ENCODE peak calls at places on chromosomes 16 and 17, in seven cellular contexts. Y is HTR-8/SVneo; K is frontal cortex; U is kidney epithelial cell; N is fibroblast of mammary gland; J is stimulated activated CD8-positive, alpha-beta memory T cell treated with anti-CD3 and anti-CD28 coated beads, Interleukin-15, amount 100 ng/mL, for 24 hours; P is T47D. L is an unnamed sample.

GRCh38 chr16:12130691-12131302 is 154.3 kb downstream of the SNX29 start:
- DNase-seq in U (no peak), P (no peak), Y (no peak), J (no peak), K (no peak), N (no peak), L (no peak)

GRCh38 chr17:11245187-11245586 is 4.2 kb downstream of the SHISA6 start:
- DNase-seq in K (no peak), Y (no peak), J (no peak), U (no peak), P (no peak), N (no peak), L (no peak)

GRCh38 chr17:21164226-21165019 is 37.7 kb downstream of the DHRS7B start:
- DNase-seq in N (no peak), P (peak; percentile 28), U (no peak), J (no peak), Y (no peak), K (no peak), L (no peak)

GRCh38 chr16:11072420-11073153 is 128.2 kb downstream of the CLEC16A start:
- DNase-seq in U (no peak), N (peak; percentile 30), P (no peak), K (no peak), Y (no peak), J (no peak), L (no peak)

GRCh38 chr17:62705116-62705515 is 77.6 kb downstream of the MRC2 start:
- DNase-seq in J (no peak), Y (no peak), P (no peak), U (no peak), N (no peak), K (no peak), L (no peak)

GRCh38 chr17:73189417-73190099 is 3.3 kb upstream of the COG1 start:
- DNase-seq in Y (peak; percentile 86), U (peak; percentile 38), K (peak; percentile 69), N (peak; percentile 51), P (peak; percentile 93), J (no peak), L (peak; percentile 38)

GRCh38 chr16:67278773-67279295 is 498 bp upstream of the PLEKHG4 start:
- DNase-seq in P (peak; percentile 30), N (peak; percentile 25), U (no peak), K (peak; percentile 56), Y (no peak), J (no peak), L (peak; percentile 42)

GRCh38 chr17:50188521-50189395 is 12.7 kb downstream of the COL1A1 start:
- DNase-seq in J (no peak), Y (no peak), N (peak; percentile 39), K (no peak), U (no peak), P (no peak), L (no peak)

GRCh38 chr17:41392278-41392677 is 5.1 kb downstream of the KRT31 start:
- DNase-seq in K (no peak), Y (no peak), P (no peak), J (no peak), U (no peak), N (peak; percentile 70), L (no peak)

GRCh38 chr17:10295728-10296343 is 77.0 kb downstream of the MYH13 start:
- DNase-seq in N (peak; percentile 69), Y (peak; percentile 69), P (peak; percentile 73), J (no peak), K (peak; percentile 48), U (peak; percentile 12), L (peak; percentile 75)

GRCh38 chr17:3754458-3755334 is 31.0 kb downstream of the HASPIN start:
- DNase-seq in J (no peak), P (peak; percentile 98), N (peak; percentile 25), Y (no peak), U (no peak), K (no peak), L (peak; percentile 68)

GRCh38 chr16:85927938-85928337 is 29.0 kb downstream of the IRF8 start:
- DNase-seq in J (no peak), U (no peak), Y (no peak), K (no peak), N (no peak), P (no peak), L (no peak)

GRCh38 chr16:22898874-22899348 is 84.9 kb downstream of the HS3ST2 start:
- DNase-seq in K (peak; percentile 45), U (peak; percentile 29), J (peak; percentile 13), P (peak; percentile 71), Y (no peak), N (peak; percentile 68), L (peak; percentile 66)

GRCh38 chr16:86856946-86857586 is 278.7 kb downstream of the FOXL1 start:
- DNase-seq in J (no peak), N (no peak), Y (no peak), U (no peak), P (no peak), K (no peak), L (no peak)

GRCh38 chr16:76614255-76614654 is 337.1 kb downstream of the CNTNAP4 start:
- DNase-seq in P (no peak), Y (no peak), K (peak; percentile 7), N (no peak), J (no peak), U (no peak), L (no peak)

GRCh38 chr17:76154935-76155845 is 14.1 kb upstream of the FOXJ1 start:
- DNase-seq in U (no peak), N (no peak), Y (no peak), J (no peak), K (no peak), P (no peak), L (no peak)

GRCh38 chr17:2897605-2898004 is 101.4 kb downstream of the RAP1GAP2 start:
- DNase-seq in N (no peak), K (no peak), U (no peak), P (no peak), J (no peak), Y (no peak), L (no peak)

GRCh38 chr17:8905256-8905778 is 37.8 kb upstream of the PIK3R6 start:
- DNase-seq in P (no peak), K (no peak), Y (no peak), J (no peak), N (no peak), U (no peak), L (no peak)

GRCh38 chr16:14350626-14351025 is 279.4 kb downstream of the PARN start:
- DNase-seq in Y (no peak), K (no peak), J (no peak), P (no peak), N (no peak), U (no peak), L (no peak)

GRCh38 chr16:86018487-86018886 is 119.5 kb downstream of the IRF8 start:
- DNase-seq in J (no peak), U (no peak), N (peak; percentile 8), P (no peak), K (no peak), Y (no peak), L (peak; percentile 35)

GRCh38 chr17:40561871-40562611 is 3.2 kb downstream of the CCR7 start:
- DNase-seq in P (peak; percentile 61), U (no peak), Y (no peak), N (no peak), J (no peak), K (no peak), L (peak; percentile 92)

GRCh38 chr17:76166168-76166567 is 25.1 kb upstream of the FOXJ1 start:
- DNase-seq in K (peak; percentile 63), J (no peak), U (no peak), N (peak; percentile 68), P (no peak), Y (no peak), L (no peak)

GRCh38 chr16:71737501-71737900 is 13.0 kb upstream of the PHLPP2 start:
- DNase-seq in Y (no peak), P (no peak), J (no peak), N (no peak), K (no peak), U (no peak), L (no peak)

GRCh38 chr16:86609115-86609514 is 30.8 kb downstream of the FOXL1 start:
- DNase-seq in N (peak; percentile 64), J (no peak), Y (peak; percentile 86), U (peak; percentile 77), K (no peak), P (no peak), L (no peak)

GRCh38 chr16:84751947-84752346 is 52.1 kb downstream of the USP10 start:
- DNase-seq in U (no peak), P (no peak), Y (no peak), N (peak; percentile 61), J (no peak), K (no peak), L (peak; percentile 86)

GRCh38 chr16:31569360-31569717 is 41.6 kb downstream of the AHSP start:
- DNase-seq in N (no peak), P (no peak), Y (no peak), U (no peak), J (no peak), K (no peak), L (no peak)

GRCh38 chr17:1029196-1029911 is 32.4 kb downstream of the TIMM22 start:
- DNase-seq in P (no peak), Y (no peak), J (no peak), U (peak; percentile 28), N (peak; percentile 75), K (no peak), L (no peak)

GRCh38 chr17:18961634-18962493 is 9.9 kb downstream of the SLC5A10 start:
- DNase-seq in K (no peak), U (no peak), N (peak; percentile 15), P (no peak), J (no peak), Y (no peak), L (peak; percentile 73)

GRCh38 chr17:77942111-77942988 is 16.2 kb upstream of the TNRC6C start:
- DNase-seq in Y (no peak), N (no peak), J (no peak), P (no peak), U (no peak), K (peak; percentile 60), L (no peak)

GRCh38 chr17:48505788-48506187 is 25.0 kb downstream of the HOXB1 start:
- DNase-seq in N (peak; percentile 93), Y (peak; percentile 83), K (no peak), J (no peak), U (peak; percentile 83), P (peak; percentile 87), L (peak; percentile 92)

GRCh38 chr16:31186930-31187807 is 7.2 kb downstream of the FUS start:
- DNase-seq in P (no peak), U (no peak), Y (no peak), N (no peak), K (no peak), J (no peak), L (no peak)

GRCh38 chr17:82844796-82845162 is 5.0 kb upstream of the ZNF750 start:
- DNase-seq in Y (no peak), K (no peak), N (no peak), J (no peak), P (no peak), U (no peak), L (no peak)

GRCh38 chr17:10224592-10225195 is 26.3 kb upstream of the GAS7 start:
- DNase-seq in Y (no peak), P (no peak), U (no peak), K (peak; percentile 29), N (no peak), J (no peak), L (no peak)

GRCh38 chr17:81960130-81960958 is 643 bp downstream of the NOTUM start:
- DNase-seq in N (no peak), P (no peak), J (no peak), Y (no peak), U (no peak), K (no peak), L (no peak)

GRCh38 chr16:86015606-86016005 is 116.6 kb downstream of the IRF8 start:
- DNase-seq in N (no peak), K (no peak), Y (no peak), J (no peak), U (no peak), P (no peak), L (no peak)

GRCh38 chr17:49935526-49936210 is 33.3 kb upstream of the DLX4 start:
- DNase-seq in J (no peak), N (no peak), P (no peak), Y (no peak), K (no peak), U (no peak), L (no peak)

GRCh38 chr16:87412371-87412995 is 20.3 kb downstream of the MAP1LC3B start:
- DNase-seq in Y (no peak), K (no peak), U (no peak), J (no peak), N (no peak), P (no peak), L (no peak)

L was measured in GM12865.